ENCODE peak calls at places on chromosomes 2 and 18, in nine cellular contexts. Z, M, X, K, F, D, U, S and W are unnamed samples.

GRCh38 chr18:48676756-48677368 is 138.0 kb downstream of the CTIF start:
- DNase-seq in Z (peak; percentile 36), M (peak; percentile 47), X (peak; percentile 89), K (peak; percentile 56), F (no peak), D (peak; percentile 59), U (no peak), S (peak; percentile 73), W (peak; percentile 89)

GRCh38 chr2:199875400-199875799 is 24.4 kb upstream of the FTCDNL1 start:
- DNase-seq in Z (no peak), M (no peak), X (no peak), K (no peak), F (peak; percentile 23), D (no peak), U (no peak), S (no peak), W (no peak)

GRCh38 chr2:9692392-9693137 is 61.8 kb upstream of the YWHAQ start:
- DNase-seq in Z (no peak), M (no peak), X (no peak), K (no peak), F (no peak), D (no peak), U (no peak), S (peak; percentile 40), W (no peak)

GRCh38 chr2:176653856-176654443 is 384.7 kb downstream of the MTX2 start:
- DNase-seq in Z (peak; percentile 34), M (no peak), X (peak; percentile 74), K (peak; percentile 17), F (peak; percentile 20), D (no peak), U (no peak), S (peak; percentile 78), W (peak; percentile 80)

GRCh38 chr18:55142413-55142812 is 183.2 kb upstream of the CCDC68 start:
- DNase-seq in Z (no peak), M (no peak), X (no peak), K (no peak), F (no peak), D (no peak), U (no peak), S (no peak), W (no peak)

GRCh38 chr2:16349811-16350210 is 315.8 kb downstream of the CYRIA start:
- DNase-seq in Z (no peak), M (no peak), X (no peak), K (no peak), F (no peak), D (no peak), U (no peak), S (no peak), W (no peak)

GRCh38 chr2:70381235-70381634 is 79.4 kb upstream of the FAM136A start:
- DNase-seq in Z (no peak), M (no peak), X (no peak), K (no peak), F (no peak), D (no peak), U (no peak), S (no peak), W (no peak)

GRCh38 chr2:218644721-218645120 is 14.7 kb downstream of the ZNF142 start:
- DNase-seq in Z (no peak), M (no peak), X (no peak), K (no peak), F (no peak), D (no peak), U (no peak), S (no peak), W (no peak)

GRCh38 chr2:109702250-109702985 is 88.3 kb downstream of the SOWAHC start:
- DNase-seq in Z (no peak), M (no peak), X (no peak), K (no peak), F (peak; percentile 21), D (no peak), U (no peak), S (no peak), W (no peak)

GRCh38 chr2:150621800-150622199 is 134.3 kb upstream of the RND3 start:
- DNase-seq in Z (no peak), M (no peak), X (no peak), K (no peak), F (no peak), D (no peak), U (no peak), S (no peak), W (no peak)

GRCh38 chr2:169005994-169006393 is 25.1 kb downstream of the ABCB11 start:
- DNase-seq in Z (no peak), M (no peak), X (no peak), K (no peak), F (no peak), D (no peak), U (no peak), S (no peak), W (no peak)

GRCh38 chr2:17646096-17646554 is 105.6 kb downstream of the VSNL1 start:
- DNase-seq in Z (peak; percentile 70), M (peak; percentile 6), X (peak; percentile 40), K (no peak), F (peak; percentile 51), D (peak; percentile 9), U (no peak), S (peak; percentile 78), W (no peak)

GRCh38 chr2:134402385-134402784 is 148.5 kb downstream of the MGAT5 start:
- DNase-seq in Z (peak; percentile 90), M (no peak), X (no peak), K (no peak), F (peak; percentile 88), D (no peak), U (no peak), S (no peak), W (no peak)